ENCODE peak calls at places on chromosome 3, in five cellular contexts. One of them, this sample, is unnamed.
A peak's percentile ranks its signal among the peaks of the same experiment; 100 is the strongest.

GRCh38 chr3:64593350-64593749 is 94.5 kb downstream of the ADAMTS9 start:
- DNase-seq in A549: no peak
- DNase-seq in Caki2: no peak
- DNase-seq in stimulated activated naive CD8-positive, alpha-beta T cell treated with anti-CD3 and anti-CD28 coated beads, Interleukin-15, amount 100 ng/mL, for 72 hours: no peak
- DNase-seq in B cell: no peak
- DNase-seq in this sample: no peak

GRCh38 chr3:88188436-88188835 is 38.7 kb downstream of the C3orf38 start:
- DNase-seq in A549: peak; percentile 7
- DNase-seq in Caki2: peak; percentile 70
- DNase-seq in stimulated activated naive CD8-positive, alpha-beta T cell treated with anti-CD3 and anti-CD28 coated beads, Interleukin-15, amount 100 ng/mL, for 72 hours: no peak
- DNase-seq in B cell: no peak
- DNase-seq in this sample: no peak

GRCh38 chr3:192409203-192409837 is 318.0 kb downstream of the FGF12 start:
- DNase-seq in A549: peak; percentile 40
- DNase-seq in Caki2: peak; percentile 72
- DNase-seq in stimulated activated naive CD8-positive, alpha-beta T cell treated with anti-CD3 and anti-CD28 coated beads, Interleukin-15, amount 100 ng/mL, for 72 hours: no peak
- DNase-seq in B cell: peak; percentile 7
- DNase-seq in this sample: peak; percentile 25

GRCh38 chr3:106814231-106814630 is 563.0 kb upstream of the CCDC54 start:
- DNase-seq in A549: no peak
- DNase-seq in Caki2: no peak
- DNase-seq in stimulated activated naive CD8-positive, alpha-beta T cell treated with anti-CD3 and anti-CD28 coated beads, Interleukin-15, amount 100 ng/mL, for 72 hours: no peak
- DNase-seq in B cell: no peak
- DNase-seq in this sample: no peak

GRCh38 chr3:4528802-4529201 is 35.7 kb downstream of the ITPR1 start:
- DNase-seq in A549: no peak
- DNase-seq in Caki2: no peak
- DNase-seq in stimulated activated naive CD8-positive, alpha-beta T cell treated with anti-CD3 and anti-CD28 coated beads, Interleukin-15, amount 100 ng/mL, for 72 hours: no peak
- DNase-seq in B cell: no peak
- DNase-seq in this sample: no peak

GRCh38 chr3:110138966-110139555 is 801.7 kb upstream of the DPPA4 start:
- DNase-seq in A549: no peak
- DNase-seq in Caki2: peak; percentile 16
- DNase-seq in stimulated activated naive CD8-positive, alpha-beta T cell treated with anti-CD3 and anti-CD28 coated beads, Interleukin-15, amount 100 ng/mL, for 72 hours: no peak
- DNase-seq in B cell: no peak
- DNase-seq in this sample: no peak

GRCh38 chr3:40086890-40087884 is 222.3 kb upstream of the EIF1B start:
- DNase-seq in A549: no peak
- DNase-seq in Caki2: no peak
- DNase-seq in stimulated activated naive CD8-positive, alpha-beta T cell treated with anti-CD3 and anti-CD28 coated beads, Interleukin-15, amount 100 ng/mL, for 72 hours: no peak
- DNase-seq in B cell: no peak
- DNase-seq in this sample: no peak

GRCh38 chr3:107739227-107739626 is 216.5 kb downstream of the BBX start:
- DNase-seq in A549: no peak
- DNase-seq in Caki2: no peak
- DNase-seq in stimulated activated naive CD8-positive, alpha-beta T cell treated with anti-CD3 and anti-CD28 coated beads, Interleukin-15, amount 100 ng/mL, for 72 hours: no peak
- DNase-seq in B cell: peak; percentile 50
- DNase-seq in this sample: no peak

GRCh38 chr3:158918008-158918407 is 116.2 kb downstream of the MFSD1 start:
- DNase-seq in A549: peak; percentile 15
- DNase-seq in Caki2: peak; percentile 82
- DNase-seq in stimulated activated naive CD8-positive, alpha-beta T cell treated with anti-CD3 and anti-CD28 coated beads, Interleukin-15, amount 100 ng/mL, for 72 hours: peak; percentile 7
- DNase-seq in B cell: peak; percentile 11
- DNase-seq in this sample: peak; percentile 33

GRCh38 chr3:152356870-152357276 is 88.1 kb downstream of the MBNL1 start:
- DNase-seq in A549: no peak
- DNase-seq in Caki2: no peak
- DNase-seq in stimulated activated naive CD8-positive, alpha-beta T cell treated with anti-CD3 and anti-CD28 coated beads, Interleukin-15, amount 100 ng/mL, for 72 hours: no peak
- DNase-seq in B cell: no peak
- DNase-seq in this sample: no peak

GRCh38 chr3:189588061-189588817 is 43.0 kb upstream of the TP63 start:
- DNase-seq in A549: peak; percentile 1
- DNase-seq in Caki2: no peak
- DNase-seq in stimulated activated naive CD8-positive, alpha-beta T cell treated with anti-CD3 and anti-CD28 coated beads, Interleukin-15, amount 100 ng/mL, for 72 hours: no peak
- DNase-seq in B cell: no peak
- DNase-seq in this sample: no peak

GRCh38 chr3:170907519-170908234 is 760 bp downstream of the EIF5A2 start:
- DNase-seq in A549: peak; percentile 15
- DNase-seq in Caki2: peak; percentile 48
- DNase-seq in stimulated activated naive CD8-positive, alpha-beta T cell treated with anti-CD3 and anti-CD28 coated beads, Interleukin-15, amount 100 ng/mL, for 72 hours: no peak
- DNase-seq in B cell: no peak
- DNase-seq in this sample: no peak

GRCh38 chr3:186492594-186492993 is 51.6 kb downstream of the CRYGS start:
- DNase-seq in A549: no peak
- DNase-seq in Caki2: no peak
- DNase-seq in stimulated activated naive CD8-positive, alpha-beta T cell treated with anti-CD3 and anti-CD28 coated beads, Interleukin-15, amount 100 ng/mL, for 72 hours: no peak
- DNase-seq in B cell: no peak
- DNase-seq in this sample: no peak

GRCh38 chr3:146503459-146504202 is 34.3 kb upstream of the PLSCR2 start:
- DNase-seq in A549: peak; percentile 23
- DNase-seq in Caki2: peak; percentile 75
- DNase-seq in stimulated activated naive CD8-positive, alpha-beta T cell treated with anti-CD3 and anti-CD28 coated beads, Interleukin-15, amount 100 ng/mL, for 72 hours: no peak
- DNase-seq in B cell: no peak
- DNase-seq in this sample: no peak

GRCh38 chr3:43866529-43867353 is 176.0 kb downstream of the ABHD5 start:
- DNase-seq in A549: peak; percentile 91
- DNase-seq in Caki2: peak; percentile 95
- DNase-seq in stimulated activated naive CD8-positive, alpha-beta T cell treated with anti-CD3 and anti-CD28 coated beads, Interleukin-15, amount 100 ng/mL, for 72 hours: no peak
- DNase-seq in B cell: no peak
- DNase-seq in this sample: peak; percentile 65

This sample was measured in SW 1271.